ENCODE peak calls at places on chromosomes 5 and 9, in ten cellular contexts. B is NCI-H1092 treated with DMSO at 0.1 percent for 48 hours; S is NCI-H1105; O is NCI-H2171; C is activated CD4-positive, alpha-beta T cell treated with anti-CD3 and anti-CD28 coated beads, Interleukin-2, amount 10 ng/mL, durations not matched to agents 7 days and 5 days; L is stimulated activated CD8-positive, alpha-beta memory T cell treated with anti-CD3 and anti-CD28 coated beads, Interleukin-12 subunit alpha, Interleukin-12 subunit beta, amount 100 ng/mL, for 1 hour; D is HuH-7; W is CD4-positive, CD25-positive, alpha-beta regulatory T cell; Q is iris pigment epithelial cell; H is progenitor cell of endocrine pancreas. G is an unnamed sample.
A peak's percentile ranks its signal among the peaks of the same experiment; 100 is the strongest.

GRCh38 chr9:95138474-95138873 is 179.0 kb downstream of the FANCC start:
- DNase-seq in O (peak; percentile 88), L (no peak), Q (no peak), C (no peak), W (no peak), H (no peak), D (no peak), S (peak; percentile 93), B (peak; percentile 96), G (no peak)

GRCh38 chr5:106649031-106649430 is 1021.7 kb downstream of the EFNA5 start:
- DNase-seq in Q (no peak), L (no peak), C (no peak), B (no peak), S (no peak), H (no peak), W (no peak), O (no peak), D (no peak), G (no peak)

GRCh38 chr9:126114409-126114760 is 212.2 kb upstream of the MVB12B start:
- DNase-seq in Q (no peak), H (no peak), S (no peak), W (no peak), B (no peak), L (no peak), C (no peak), D (no peak), O (no peak), G (no peak)

GRCh38 chr5:38541174-38541724 is 15.2 kb downstream of the LIFR start:
- DNase-seq in O (no peak), L (no peak), D (no peak), B (peak; percentile 92), W (no peak), Q (peak; percentile 49), S (peak; percentile 56), H (no peak), C (no peak), G (no peak)

GRCh38 chr5:93145767-93146166 is 435.3 kb downstream of the NR2F1-AS1 start:
- DNase-seq in H (no peak), Q (peak; percentile 55), C (no peak), B (no peak), O (no peak), L (no peak), D (no peak), W (no peak), S (no peak), G (no peak)

GRCh38 chr9:125700791-125701190 is 6.2 kb downstream of the MAPKAP1 start:
- DNase-seq in H (no peak), B (no peak), L (no peak), O (no peak), W (no peak), D (no peak), S (no peak), Q (peak; percentile 11), C (no peak), G (no peak)

GRCh38 chr9:93198117-93198838 is 14.3 kb downstream of the WNK2 start:
- DNase-seq in O (no peak), S (no peak), D (no peak), H (no peak), C (no peak), Q (no peak), B (no peak), W (no peak), L (no peak), G (no peak)

GRCh38 chr5:110925398-110925797 is 146.1 kb upstream of the TSLP start:
- DNase-seq in B (no peak), Q (peak; percentile 70), O (no peak), D (no peak), H (no peak), L (no peak), S (no peak), W (no peak), C (no peak), G (no peak)

GRCh38 chr9:20041717-20042116 is 252.9 kb upstream of the SLC24A2 start:
- DNase-seq in L (no peak), W (no peak), S (peak; percentile 87), Q (no peak), B (peak; percentile 99), H (no peak), O (peak; percentile 23), C (no peak), D (no peak), G (peak; percentile 34)

GRCh38 chr9:129988607-129989361 is 54.2 kb downstream of the FNBP1 start:
- DNase-seq in H (no peak), D (no peak), Q (no peak), B (no peak), C (peak; percentile 30), W (no peak), L (no peak), O (no peak), S (no peak), G (no peak)

GRCh38 chr5:32339198-32339597 is 26.5 kb upstream of the MTMR12 start:
- DNase-seq in H (no peak), B (no peak), O (peak; percentile 61), D (no peak), C (no peak), S (no peak), W (no peak), Q (peak; percentile 22), L (no peak), G (no peak)

GRCh38 chr5:179331591-179331990 is 13.7 kb downstream of the ADAMTS2 start:
- DNase-seq in W (no peak), D (no peak), B (no peak), L (no peak), O (no peak), Q (no peak), S (no peak), H (no peak), C (no peak), G (no peak)

GRCh38 chr9:15104826-15105420 is 194.7 kb upstream of the FREM1 start:
- DNase-seq in S (peak; percentile 28), O (no peak), W (peak; percentile 3), B (peak; percentile 82), D (peak; percentile 8), Q (peak; percentile 45), C (peak; percentile 68), H (no peak), L (peak; percentile 7), G (peak; percentile 17)

GRCh38 chr5:175805256-175806011 is 65.9 kb upstream of the CPLX2 start:
- DNase-seq in W (no peak), D (no peak), O (no peak), Q (no peak), L (no peak), C (no peak), H (no peak), S (no peak), B (no peak), G (no peak)

GRCh38 chr5:135660826-135661555 is 82.2 kb upstream of the CXCL14 start:
- DNase-seq in Q (peak; percentile 1), O (no peak), D (no peak), S (no peak), B (no peak), L (no peak), W (no peak), C (no peak), H (no peak), G (no peak)

GRCh38 chr5:71456362-71456743 is 902 bp downstream of the BDP1 start:
- DNase-seq in O (no peak), W (no peak), D (no peak), B (no peak), C (no peak), L (no peak), S (no peak), H (no peak), Q (no peak), G (no peak)

GRCh38 chr5:59322058-59322457 is 571.5 kb downstream of the PDE4D start:
- DNase-seq in C (no peak), H (no peak), O (no peak), B (no peak), Q (no peak), W (no peak), S (no peak), L (no peak), D (no peak), G (no peak)

GRCh38 chr5:124867064-124867707 is 120.7 kb upstream of the ZNF608 start:
- DNase-seq in Q (peak; percentile 42), H (no peak), B (no peak), S (no peak), O (no peak), C (no peak), D (no peak), L (no peak), W (no peak), G (peak; percentile 64)

GRCh38 chr9:34989946-34990635 is 546 bp downstream of the DNAJB5 start:
- DNase-seq in S (peak; percentile 20), Q (peak; percentile 42), H (peak; percentile 59), O (peak; percentile 52), D (peak; percentile 42), L (no peak), B (peak; percentile 55), W (peak; percentile 53), C (peak; percentile 47), G (no peak)

GRCh38 chr5:40828021-40828631 is 6.9 kb downstream of the RPL37 start:
- DNase-seq in D (no peak), L (no peak), Q (no peak), O (no peak), H (no peak), B (no peak), W (no peak), C (no peak), S (no peak), G (no peak)

GRCh38 chr5:128349044-128349629 is 188.9 kb downstream of the FBN2 start:
- DNase-seq in Q (peak; percentile 48), H (no peak), C (no peak), D (no peak), W (no peak), S (peak; percentile 57), O (no peak), B (peak; percentile 73), L (no peak), G (no peak)

GRCh38 chr5:45627076-45627656 is 69.0 kb downstream of the HCN1 start:
- DNase-seq in W (no peak), L (no peak), C (no peak), S (no peak), H (no peak), B (no peak), D (no peak), Q (no peak), O (no peak), G (no peak)

GRCh38 chr5:38715671-38716070 is 130.1 kb upstream of the OSMR start:
- DNase-seq in H (no peak), Q (no peak), S (no peak), B (no peak), C (no peak), D (no peak), W (no peak), O (no peak), L (no peak), G (no peak)

GRCh38 chr5:79837707-79838620 is 148.3 kb downstream of the CMYA5 start:
- DNase-seq in D (no peak), C (no peak), W (no peak), O (no peak), S (no peak), Q (no peak), L (no peak), H (no peak), B (no peak), G (no peak)

G was measured in immature natural killer cell.